ENCODE peak calls at places on chromosomes 11 and 22, in eight cellular contexts. J is right lobe of liver, H is GM23338, W is psoas muscle, T is mucosa of descending colon, S is H1, E is body of pancreas, F is A673. G is an unnamed sample.

GRCh38 chr11:112655386-112655785 is 305.8 kb upstream of the NCAM1 start:
- DNase-seq in J (no peak), H (no peak), W (peak; percentile 91), T (peak; percentile 67), S (no peak), E (peak; percentile 61), F (no peak), G (peak; percentile 3)

GRCh38 chr11:113722934-113723333 is 16.8 kb upstream of the TMPRSS5 start:
- DNase-seq in J (no peak), H (no peak), W (no peak), T (no peak), S (no peak), E (no peak), F (no peak), G (no peak)

GRCh38 chr22:19886605-19887250 is 32.1 kb upstream of the GNB1L start:
- DNase-seq in J (peak; percentile 49), H (no peak), W (peak; percentile 57), T (peak; percentile 64), S (no peak), E (no peak), F (peak; percentile 87), G (no peak)

GRCh38 chr11:132234878-132235277 is 864.5 kb downstream of the NTM start:
- DNase-seq in J (no peak), H (no peak), W (no peak), T (no peak), S (no peak), E (no peak), F (peak; percentile 29), G (no peak)

GRCh38 chr11:58577441-58578135 is 1.3 kb upstream of the ZFP91 start:
- DNase-seq in J (peak; percentile 61), H (no peak), W (peak; percentile 74), T (peak; percentile 84), S (no peak), E (peak; percentile 63), F (peak; percentile 46), G (peak; percentile 75)

GRCh38 chr22:30837531-30837930 is 131.0 kb downstream of the MORC2 start:
- DNase-seq in J (no peak), H (no peak), W (no peak), T (no peak), S (no peak), E (no peak), F (no peak), G (no peak)

GRCh38 chr22:31230871-31231621 is 18.9 kb downstream of the LIMK2 start:
- DNase-seq in J (peak; percentile 38), H (peak; percentile 23), W (peak; percentile 59), T (no peak), S (no peak), E (peak; percentile 82), F (peak; percentile 36), G (no peak)

GRCh38 chr11:125381499-125381898 is 114.6 kb downstream of the FEZ1 start:
- DNase-seq in J (no peak), H (no peak), W (peak; percentile 17), T (no peak), S (no peak), E (no peak), F (no peak), G (no peak)

GRCh38 chr11:111978028-111978771 is 41.1 kb downstream of the DIXDC1 start:
- DNase-seq in J (peak; percentile 23), H (peak; percentile 92), W (peak; percentile 61), T (no peak), S (peak; percentile 50), E (peak; percentile 22), F (peak; percentile 81), G (no peak)

GRCh38 chr11:110531056-110531756 is 101.5 kb downstream of the FDX1 start:
- DNase-seq in J (no peak), H (no peak), W (no peak), T (no peak), S (no peak), E (no peak), F (no peak), G (no peak)

GRCh38 chr11:128928400-128928799 is 14.3 kb downstream of the TP53AIP1 start:
- DNase-seq in J (no peak), H (no peak), W (no peak), T (no peak), S (no peak), E (no peak), F (no peak), G (no peak)

GRCh38 chr11:21625982-21626381 is 566.9 kb upstream of the ANO5 start:
- DNase-seq in J (no peak), H (no peak), W (no peak), T (no peak), S (no peak), E (peak; percentile 60), F (peak; percentile 79), G (no peak)

GRCh38 chr11:124108158-124108557 is 7.1 kb upstream of the VWA5A start:
- DNase-seq in J (peak; percentile 34), H (peak; percentile 59), W (no peak), T (no peak), S (no peak), E (peak; percentile 14), F (peak; percentile 58), G (no peak)

GRCh38 chr11:118565062-118565461 is 669 bp downstream of the IFT46 start:
- DNase-seq in J (no peak), H (peak; percentile 6), W (peak; percentile 55), T (no peak), S (no peak), E (no peak), F (no peak), G (no peak)

GRCh38 chr22:34214372-34214771 is 294.1 kb upstream of the LARGE1 start:
- DNase-seq in J (no peak), H (no peak), W (no peak), T (no peak), S (no peak), E (no peak), F (no peak), G (no peak)

GRCh38 chr11:131609921-131610320 is 239.5 kb downstream of the NTM start:
- DNase-seq in J (no peak), H (no peak), W (no peak), T (no peak), S (no peak), E (no peak), F (no peak), G (no peak)

GRCh38 chr11:47524200-47524874 is 28.6 kb downstream of the CELF1 start:
- DNase-seq in J (no peak), H (no peak), W (no peak), T (no peak), S (no peak), E (no peak), F (no peak), G (no peak)

GRCh38 chr22:31556627-31557203 is 60.4 kb downstream of the SFI1 start:
- DNase-seq in J (no peak), H (peak; percentile 60), W (no peak), T (no peak), S (no peak), E (peak; percentile 10), F (peak; percentile 56), G (no peak)

GRCh38 chr22:28094831-28095230 is 175.8 kb upstream of the PITPNB start:
- DNase-seq in J (no peak), H (no peak), W (no peak), T (no peak), S (no peak), E (no peak), F (peak; percentile 39), G (no peak)

GRCh38 chr11:130118165-130118564 is 41.4 kb upstream of the ST14 start:
- DNase-seq in J (no peak), H (no peak), W (no peak), T (no peak), S (no peak), E (no peak), F (no peak), G (no peak)

GRCh38 chr11:130114281-130114680 is 44.6 kb downstream of the APLP2 start:
- DNase-seq in J (no peak), H (no peak), W (no peak), T (no peak), S (no peak), E (no peak), F (no peak), G (no peak)

GRCh38 chr11:130115218-130115617 is 44.4 kb upstream of the ST14 start:
- DNase-seq in J (no peak), H (peak; percentile 72), W (no peak), T (no peak), S (no peak), E (peak; percentile 32), F (peak; percentile 37), G (no peak)

GRCh38 chr11:130112071-130112830 is 42.6 kb downstream of the APLP2 start:
- DNase-seq in J (no peak), H (no peak), W (no peak), T (no peak), S (no peak), E (no peak), F (no peak), G (no peak)

GRCh38 chr11:130114726-130115125 is 44.9 kb upstream of the ST14 start:
- DNase-seq in J (no peak), H (no peak), W (no peak), T (no peak), S (no peak), E (no peak), F (no peak), G (no peak)
- TF ChIP-seq CTCF in J (no peak), H (no peak), W (no peak), T (no peak), S (no peak), E (no peak), F (no peak), G (no peak)

GRCh38 chr11:8803973-8804372 is 107.0 kb upstream of the AKIP1 start:
- DNase-seq in J (no peak), H (no peak), W (no peak), T (no peak), S (no peak), E (no peak), F (no peak), G (no peak)
- H3K4me1 ChIP-seq in J (no peaks in the 10 kb centered on the region), H (peaks cover 2% of the 10 kb centered on the region), W (peaks cover 26% of the 10 kb centered on the region), T (peaks cover 23% of the 10 kb centered on the region), S (no peaks in the 10 kb centered on the region), E (peaks cover 69% of the 10 kb centered on the region), F (no peaks in the 10 kb centered on the region), G (peaks cover 38% of the 10 kb centered on the region)

GRCh38 chr11:61815790-61816735 is 740 bp downstream of the FADS1 start:
- DNase-seq in J (peak; percentile 79), H (peak; percentile 88), W (peak; percentile 81), T (peak; percentile 70), S (no peak), E (peak; percentile 57), F (peak; percentile 64), G (no peak)
- TF ChIP-seq CTCF in J (no peak), H (no peak), W (no peak), T (no peak), S (peak; percentile 19), E (no peak), F (no peak), G (no peak)

GRCh38 chr22:25752615-25753214 is 10.7 kb downstream of the MYO18B start:
- DNase-seq in J (no peak), H (no peak), W (no peak), T (no peak), S (no peak), E (no peak), F (no peak), G (no peak)

GRCh38 chr22:25749420-25750169 is 7.6 kb downstream of the MYO18B start:
- DNase-seq in J (no peak), H (no peak), W (no peak), T (no peak), S (no peak), E (no peak), F (no peak), G (no peak)

GRCh38 chr22:25748704-25749103 is 6.7 kb downstream of the MYO18B start:
- DNase-seq in J (peak; percentile 59), H (no peak), W (no peak), T (no peak), S (no peak), E (no peak), F (no peak), G (no peak)

GRCh38 chr22:25751174-25751581 is 9.2 kb downstream of the MYO18B start:
- DNase-seq in J (no peak), H (no peak), W (no peak), T (no peak), S (no peak), E (no peak), F (no peak), G (no peak)

GRCh38 chr22:25750569-25751173 is 8.7 kb downstream of the MYO18B start:
- DNase-seq in J (no peak), H (no peak), W (peak; percentile 77), T (no peak), S (no peak), E (no peak), F (no peak), G (no peak)
- H3K4me1 ChIP-seq in J (no peaks in the 10 kb centered on the region), H (no peaks in the 10 kb centered on the region), W (peaks cover 66% of the 10 kb centered on the region), T (peaks cover 3% of the 10 kb centered on the region), S (no peaks in the 10 kb centered on the region), E (no peaks in the 10 kb centered on the region), F (no peaks in the 10 kb centered on the region), G (no peaks in the 10 kb centered on the region)